ENCODE peak calls at places on chromosome 20, in seven cellular contexts. One of them, this sample, is unnamed.
A peak's percentile ranks its signal among the peaks of the same experiment; 100 is the strongest.

GRCh38 chr20:36467076-36467999 is 74.0 kb upstream of the MYL9 start:
- DNase-seq in heart right ventricle: peak; percentile 65
- DNase-seq in CD8-positive, alpha-beta memory T cell: peak; percentile 42
- DNase-seq in colonic mucosa: peak; percentile 83
- DNase-seq in astrocyte: no peak
- DNase-seq in CD8-positive, alpha-beta T cell: peak; percentile 68
- DNase-seq in body of pancreas: peak; percentile 73
- DNase-seq in this sample: peak; percentile 52

GRCh38 chr20:53901064-53901463 is 169.3 kb downstream of the BCAS1 start:
- DNase-seq in heart right ventricle: no peak
- DNase-seq in CD8-positive, alpha-beta memory T cell: no peak
- DNase-seq in colonic mucosa: peak; percentile 53
- DNase-seq in astrocyte: peak; percentile 89
- DNase-seq in CD8-positive, alpha-beta T cell: no peak
- DNase-seq in body of pancreas: no peak
- DNase-seq in this sample: no peak

GRCh38 chr20:49768204-49769124 is 44.2 kb upstream of the SLC9A8 start:
- DNase-seq in heart right ventricle: no peak
- DNase-seq in CD8-positive, alpha-beta memory T cell: peak; percentile 61
- DNase-seq in colonic mucosa: peak; percentile 63
- DNase-seq in astrocyte: peak; percentile 90
- DNase-seq in CD8-positive, alpha-beta T cell: no peak
- DNase-seq in body of pancreas: peak; percentile 84
- DNase-seq in this sample: peak; percentile 70

GRCh38 chr20:14672066-14672465 is 334.7 kb upstream of the FLRT3 start:
- DNase-seq in heart right ventricle: no peak
- DNase-seq in CD8-positive, alpha-beta memory T cell: no peak
- DNase-seq in colonic mucosa: no peak
- DNase-seq in astrocyte: no peak
- DNase-seq in CD8-positive, alpha-beta T cell: no peak
- DNase-seq in body of pancreas: no peak
- DNase-seq in this sample: no peak

GRCh38 chr20:39109933-39110818 is 148.0 kb downstream of the DHX35 start:
- DNase-seq in heart right ventricle: no peak
- DNase-seq in CD8-positive, alpha-beta memory T cell: no peak
- DNase-seq in colonic mucosa: no peak
- DNase-seq in astrocyte: no peak
- DNase-seq in CD8-positive, alpha-beta T cell: no peak
- DNase-seq in body of pancreas: peak; percentile 6
- DNase-seq in this sample: no peak

GRCh38 chr20:7704021-7704420 is 236.2 kb downstream of the HAO1 start:
- DNase-seq in heart right ventricle: no peak
- DNase-seq in CD8-positive, alpha-beta memory T cell: no peak
- DNase-seq in colonic mucosa: no peak
- DNase-seq in astrocyte: no peak
- DNase-seq in CD8-positive, alpha-beta T cell: no peak
- DNase-seq in body of pancreas: no peak
- DNase-seq in this sample: no peak

GRCh38 chr20:6333110-6333509 is 210.3 kb upstream of the FERMT1 start:
- DNase-seq in heart right ventricle: no peak
- DNase-seq in CD8-positive, alpha-beta memory T cell: no peak
- DNase-seq in colonic mucosa: no peak
- DNase-seq in astrocyte: no peak
- DNase-seq in CD8-positive, alpha-beta T cell: no peak
- DNase-seq in body of pancreas: no peak
- DNase-seq in this sample: no peak

GRCh38 chr20:56626367-56627121 is 2.6 kb upstream of the TFAP2C start:
- DNase-seq in heart right ventricle: no peak
- DNase-seq in CD8-positive, alpha-beta memory T cell: no peak
- DNase-seq in colonic mucosa: peak; percentile 36
- DNase-seq in astrocyte: no peak
- DNase-seq in CD8-positive, alpha-beta T cell: no peak
- DNase-seq in body of pancreas: peak; percentile 6
- DNase-seq in this sample: no peak

GRCh38 chr20:6490849-6491248 is 276.6 kb upstream of the BMP2 start:
- DNase-seq in heart right ventricle: no peak
- DNase-seq in CD8-positive, alpha-beta memory T cell: no peak
- DNase-seq in colonic mucosa: no peak
- DNase-seq in astrocyte: no peak
- DNase-seq in CD8-positive, alpha-beta T cell: no peak
- DNase-seq in body of pancreas: no peak
- DNase-seq in this sample: no peak

GRCh38 chr20:8062781-8063180 is 43.2 kb upstream of the TMX4 start:
- DNase-seq in heart right ventricle: no peak
- DNase-seq in CD8-positive, alpha-beta memory T cell: no peak
- DNase-seq in colonic mucosa: no peak
- DNase-seq in astrocyte: peak; percentile 51
- DNase-seq in CD8-positive, alpha-beta T cell: no peak
- DNase-seq in body of pancreas: no peak
- DNase-seq in this sample: no peak

GRCh38 chr20:16926626-16927025 is 178.5 kb downstream of the OTOR start:
- DNase-seq in heart right ventricle: no peak
- DNase-seq in CD8-positive, alpha-beta memory T cell: no peak
- DNase-seq in colonic mucosa: no peak
- DNase-seq in astrocyte: no peak
- DNase-seq in CD8-positive, alpha-beta T cell: no peak
- DNase-seq in body of pancreas: no peak
- DNase-seq in this sample: no peak

GRCh38 chr20:45361794-45362193 is 1.2 kb upstream of the SYS1 start:
- DNase-seq in heart right ventricle: no peak
- DNase-seq in CD8-positive, alpha-beta memory T cell: no peak
- DNase-seq in colonic mucosa: no peak
- DNase-seq in astrocyte: no peak
- DNase-seq in CD8-positive, alpha-beta T cell: no peak
- DNase-seq in body of pancreas: no peak
- DNase-seq in this sample: no peak

GRCh38 chr20:58818585-58819285 is 32.0 kb downstream of the GNAS-AS1 start:
- DNase-seq in heart right ventricle: no peak
- DNase-seq in CD8-positive, alpha-beta memory T cell: no peak
- DNase-seq in colonic mucosa: no peak
- DNase-seq in astrocyte: peak; percentile 97
- DNase-seq in CD8-positive, alpha-beta T cell: peak; percentile 40
- DNase-seq in body of pancreas: no peak
- DNase-seq in this sample: no peak

GRCh38 chr20:10090588-10091166 is 55.9 kb downstream of the ANKEF1 start:
- DNase-seq in heart right ventricle: peak; percentile 19
- DNase-seq in CD8-positive, alpha-beta memory T cell: peak; percentile 2
- DNase-seq in colonic mucosa: peak; percentile 36
- DNase-seq in astrocyte: peak; percentile 33
- DNase-seq in CD8-positive, alpha-beta T cell: peak; percentile 24
- DNase-seq in body of pancreas: peak; percentile 89
- DNase-seq in this sample: no peak

GRCh38 chr20:33584976-33585375 is 77.2 kb upstream of the C20orf144 start:
- DNase-seq in heart right ventricle: no peak
- DNase-seq in CD8-positive, alpha-beta memory T cell: no peak
- DNase-seq in colonic mucosa: no peak
- DNase-seq in astrocyte: peak; percentile 32
- DNase-seq in CD8-positive, alpha-beta T cell: no peak
- DNase-seq in body of pancreas: no peak
- DNase-seq in this sample: no peak

GRCh38 chr20:54063998-54064676 is 6.3 kb downstream of the BCAS1 start:
- DNase-seq in heart right ventricle: no peak
- DNase-seq in CD8-positive, alpha-beta memory T cell: peak; percentile 51
- DNase-seq in colonic mucosa: no peak
- DNase-seq in astrocyte: no peak
- DNase-seq in CD8-positive, alpha-beta T cell: no peak
- DNase-seq in body of pancreas: no peak
- DNase-seq in this sample: no peak

GRCh38 chr20:32390999-32391398 is 32.9 kb downstream of the ASXL1 start:
- DNase-seq in heart right ventricle: no peak
- DNase-seq in CD8-positive, alpha-beta memory T cell: no peak
- DNase-seq in colonic mucosa: no peak
- DNase-seq in astrocyte: no peak
- DNase-seq in CD8-positive, alpha-beta T cell: no peak
- DNase-seq in body of pancreas: no peak
- DNase-seq in this sample: no peak
- H3K27ac ChIP-seq in heart right ventricle: no peak overlapping the region
- H3K27ac ChIP-seq in CD8-positive, alpha-beta memory T cell: no peak overlapping the region
- H3K27ac ChIP-seq in colonic mucosa: peak overlapping the region; percentile 30
- H3K27ac ChIP-seq in astrocyte: no peak overlapping the region
- H3K27ac ChIP-seq in CD8-positive, alpha-beta T cell: no peak overlapping the region
- H3K27ac ChIP-seq in body of pancreas: no peak overlapping the region
- H3K27ac ChIP-seq in this sample: no peak overlapping the region

GRCh38 chr20:63453029-63453523 is 19.4 kb downstream of the KCNQ2 start:
- DNase-seq in heart right ventricle: no peak
- DNase-seq in CD8-positive, alpha-beta memory T cell: no peak
- DNase-seq in colonic mucosa: no peak
- DNase-seq in astrocyte: no peak
- DNase-seq in CD8-positive, alpha-beta T cell: no peak
- DNase-seq in body of pancreas: no peak
- DNase-seq in this sample: no peak
- H3K27me3 ChIP-seq in heart right ventricle: peaks cover 46% of the 10 kb centered on the region
- H3K27me3 ChIP-seq in CD8-positive, alpha-beta memory T cell: no peaks in the 10 kb centered on the region
- H3K27me3 ChIP-seq in colonic mucosa: no peaks in the 10 kb centered on the region
- H3K27me3 ChIP-seq in astrocyte: peaks cover 13% of the 10 kb centered on the region
- H3K27me3 ChIP-seq in CD8-positive, alpha-beta T cell: peaks cover 11% of the 10 kb centered on the region
- H3K27me3 ChIP-seq in body of pancreas: no peaks in the 10 kb centered on the region
- H3K27me3 ChIP-seq in this sample: no peaks in the 10 kb centered on the region

GRCh38 chr20:25355191-25355590 is 35.4 kb downstream of the ABHD12 start:
- DNase-seq in heart right ventricle: no peak
- DNase-seq in CD8-positive, alpha-beta memory T cell: no peak
- DNase-seq in colonic mucosa: no peak
- DNase-seq in astrocyte: no peak
- DNase-seq in CD8-positive, alpha-beta T cell: no peak
- DNase-seq in body of pancreas: no peak
- DNase-seq in this sample: no peak

GRCh38 chr20:25353754-25354705 is 36.6 kb downstream of the ABHD12 start:
- DNase-seq in heart right ventricle: no peak
- DNase-seq in CD8-positive, alpha-beta memory T cell: no peak
- DNase-seq in colonic mucosa: no peak
- DNase-seq in astrocyte: no peak
- DNase-seq in CD8-positive, alpha-beta T cell: no peak
- DNase-seq in body of pancreas: peak; percentile 57
- DNase-seq in this sample: no peak

GRCh38 chr20:25356294-25356933 is 34.2 kb downstream of the ABHD12 start:
- DNase-seq in heart right ventricle: no peak
- DNase-seq in CD8-positive, alpha-beta memory T cell: no peak
- DNase-seq in colonic mucosa: no peak
- DNase-seq in astrocyte: no peak
- DNase-seq in CD8-positive, alpha-beta T cell: no peak
- DNase-seq in body of pancreas: peak; percentile 74
- DNase-seq in this sample: no peak

GRCh38 chr20:25353368-25353753 is 37.3 kb downstream of the ABHD12 start:
- DNase-seq in heart right ventricle: no peak
- DNase-seq in CD8-positive, alpha-beta memory T cell: no peak
- DNase-seq in colonic mucosa: no peak
- DNase-seq in astrocyte: no peak
- DNase-seq in CD8-positive, alpha-beta T cell: no peak
- DNase-seq in body of pancreas: no peak
- DNase-seq in this sample: no peak

DNA sequence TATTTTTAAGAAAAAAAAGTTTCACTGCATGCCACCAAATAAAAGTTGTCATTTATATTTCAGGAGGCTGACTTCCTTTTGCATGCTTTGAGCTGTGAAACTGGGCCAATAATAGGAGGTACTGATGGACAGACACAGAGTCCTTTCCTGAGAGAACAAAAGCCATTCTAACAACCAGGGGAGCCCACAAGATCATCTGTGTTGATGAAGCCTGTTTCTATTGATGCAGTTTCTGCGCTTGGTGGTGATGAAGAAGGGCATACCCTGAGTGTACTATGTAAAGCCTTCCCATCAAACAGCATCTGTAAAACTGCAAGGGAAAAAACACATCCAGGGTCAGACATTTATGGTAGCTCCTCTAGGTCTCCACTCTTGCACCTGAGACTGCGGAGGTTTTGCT is 34.8 kb downstream of the ABHD12 start:
- DNase-seq in heart right ventricle: no peak
- DNase-seq in CD8-positive, alpha-beta memory T cell: no peak
- DNase-seq in colonic mucosa: no peak
- DNase-seq in astrocyte: no peak
- DNase-seq in CD8-positive, alpha-beta T cell: no peak
- DNase-seq in body of pancreas: no peak
- DNase-seq in this sample: no peak
- H3K27ac ChIP-seq in heart right ventricle: no peak overlapping the region
- H3K27ac ChIP-seq in CD8-positive, alpha-beta memory T cell: no peak overlapping the region
- H3K27ac ChIP-seq in colonic mucosa: no peak overlapping the region
- H3K27ac ChIP-seq in astrocyte: no peak overlapping the region
- H3K27ac ChIP-seq in CD8-positive, alpha-beta T cell: no peak overlapping the region
- H3K27ac ChIP-seq in body of pancreas: peak overlapping the region; percentile 62
- H3K27ac ChIP-seq in this sample: no peak overlapping the region

GRCh38 chr20:37735541-37735940 is 41.7 kb downstream of the CTNNBL1 start:
- DNase-seq in heart right ventricle: no peak
- DNase-seq in CD8-positive, alpha-beta memory T cell: no peak
- DNase-seq in colonic mucosa: no peak
- DNase-seq in astrocyte: no peak
- DNase-seq in CD8-positive, alpha-beta T cell: no peak
- DNase-seq in body of pancreas: no peak
- DNase-seq in this sample: no peak
- H3K27me3 ChIP-seq in heart right ventricle: no peaks in the 10 kb centered on the region
- H3K27me3 ChIP-seq in CD8-positive, alpha-beta memory T cell: no peaks in the 10 kb centered on the region
- H3K27me3 ChIP-seq in colonic mucosa: no peaks in the 10 kb centered on the region
- H3K27me3 ChIP-seq in astrocyte: no peaks in the 10 kb centered on the region
- H3K27me3 ChIP-seq in CD8-positive, alpha-beta T cell: no peaks in the 10 kb centered on the region
- H3K27me3 ChIP-seq in body of pancreas: no peaks in the 10 kb centered on the region
- H3K27me3 ChIP-seq in this sample: no peaks in the 10 kb centered on the region

GRCh38 chr20:44171775-44172571 is 15.0 kb downstream of the JPH2 start:
- DNase-seq in heart right ventricle: no peak
- DNase-seq in CD8-positive, alpha-beta memory T cell: no peak
- DNase-seq in colonic mucosa: no peak
- DNase-seq in astrocyte: no peak
- DNase-seq in CD8-positive, alpha-beta T cell: no peak
- DNase-seq in body of pancreas: no peak
- DNase-seq in this sample: no peak

GRCh38 chr20:44166477-44166876 is 20.5 kb downstream of the JPH2 start:
- DNase-seq in heart right ventricle: no peak
- DNase-seq in CD8-positive, alpha-beta memory T cell: no peak
- DNase-seq in colonic mucosa: no peak
- DNase-seq in astrocyte: peak; percentile 65
- DNase-seq in CD8-positive, alpha-beta T cell: no peak
- DNase-seq in body of pancreas: no peak
- DNase-seq in this sample: peak; percentile 67

GRCh38 chr20:44166008-44166407 is 21.0 kb downstream of the JPH2 start:
- DNase-seq in heart right ventricle: no peak
- DNase-seq in CD8-positive, alpha-beta memory T cell: no peak
- DNase-seq in colonic mucosa: no peak
- DNase-seq in astrocyte: peak; percentile 88
- DNase-seq in CD8-positive, alpha-beta T cell: no peak
- DNase-seq in body of pancreas: no peak
- DNase-seq in this sample: no peak

GRCh38 chr20:44170796-44171410 is 16.1 kb downstream of the JPH2 start:
- DNase-seq in heart right ventricle: no peak
- DNase-seq in CD8-positive, alpha-beta memory T cell: no peak
- DNase-seq in colonic mucosa: no peak
- DNase-seq in astrocyte: no peak
- DNase-seq in CD8-positive, alpha-beta T cell: no peak
- DNase-seq in body of pancreas: no peak
- DNase-seq in this sample: no peak

GRCh38 chr20:44167736-44168135 is 19.3 kb downstream of the JPH2 start:
- DNase-seq in heart right ventricle: no peak
- DNase-seq in CD8-positive, alpha-beta memory T cell: no peak
- DNase-seq in colonic mucosa: no peak
- DNase-seq in astrocyte: no peak
- DNase-seq in CD8-positive, alpha-beta T cell: no peak
- DNase-seq in body of pancreas: no peak
- DNase-seq in this sample: no peak
- H3K27ac ChIP-seq in heart right ventricle: peak overlapping the region; percentile 81
- H3K27ac ChIP-seq in CD8-positive, alpha-beta memory T cell: no peak overlapping the region
- H3K27ac ChIP-seq in colonic mucosa: no peak overlapping the region
- H3K27ac ChIP-seq in astrocyte: no peak overlapping the region
- H3K27ac ChIP-seq in CD8-positive, alpha-beta T cell: no peak overlapping the region
- H3K27ac ChIP-seq in body of pancreas: no peak overlapping the region
- H3K27ac ChIP-seq in this sample: peak overlapping the region; percentile 95